ENCODE peak calls at places on chromosome 2, in five cellular contexts. C is body of pancreas, N is NB4, I is K562, P is A549. D is an unnamed sample.

GRCh38 chr2:173909846-173910245 is 55.3 kb downstream of the SP3 start:
- DNase-seq in C (no peak), P (no peak), I (no peak), N (no peak), D (no peak)

GRCh38 chr2:100703213-100703612 is 116.7 kb upstream of the NPAS2 start:
- DNase-seq in C (no peak), P (no peak), N (no peak), I (no peak), D (no peak)

GRCh38 chr2:100238471-100238870 is 83.8 kb downstream of the LONRF2 start:
- DNase-seq in I (no peak), P (no peak), C (no peak), N (no peak), D (no peak)

GRCh38 chr2:112962308-112963175 is 15.3 kb upstream of the IL36G start:
- DNase-seq in I (no peak), C (no peak), P (no peak), N (no peak), D (no peak)

GRCh38 chr2:147451131-147451530 is 393.7 kb upstream of the ACVR2A start:
- DNase-seq in C (no peak), P (no peak), N (no peak), I (no peak), D (no peak)

GRCh38 chr2:183034806-183035205 is 3.5 kb downstream of the NCKAP1 start:
- DNase-seq in N (no peak), I (no peak), P (no peak), C (no peak), D (no peak)

GRCh38 chr2:241410739-241411176 is 54.7 kb downstream of the FARP2 start:
- DNase-seq in P (no peak), N (no peak), C (peak; percentile 19), I (no peak), D (no peak)

GRCh38 chr2:105782123-105782522 is 37.4 kb downstream of the NCK2 start:
- DNase-seq in N (peak; percentile 59), C (no peak), P (no peak), I (no peak), D (no peak)

GRCh38 chr2:205763708-205764501 is 81.6 kb downstream of the NRP2 start:
- DNase-seq in C (peak; percentile 58), P (peak; percentile 35), N (peak; percentile 20), I (peak; percentile 69), D (peak; percentile 57)

GRCh38 chr2:120716641-120717585 is 18.8 kb upstream of the GLI2 start:
- DNase-seq in C (no peak), N (no peak), I (no peak), P (no peak), D (no peak)

GRCh38 chr2:238346539-238346938 is 26.2 kb downstream of the TRAF3IP1 start:
- DNase-seq in P (no peak), N (no peak), C (no peak), I (no peak), D (no peak)

GRCh38 chr2:71792926-71793761 is 339.8 kb downstream of the DYSF start:
- DNase-seq in N (no peak), P (no peak), I (no peak), C (no peak), D (no peak)

GRCh38 chr2:219538488-219539294 is 4.9 kb downstream of the CHPF start:
- DNase-seq in I (no peak), C (no peak), P (no peak), N (peak; percentile 41), D (no peak)

GRCh38 chr2:23293063-23293462 is 91.9 kb upstream of the KLHL29 start:
- DNase-seq in N (peak; percentile 37), I (no peak), P (no peak), C (peak; percentile 18), D (no peak)

GRCh38 chr2:70766357-70767093 is 1.5 kb downstream of the ADD2 start:
- DNase-seq in P (no peak), I (no peak), C (no peak), N (no peak), D (no peak)

GRCh38 chr2:28639836-28640235 is 111.8 kb upstream of the PPP1CB start:
- DNase-seq in N (no peak), I (no peak), P (no peak), C (peak; percentile 35), D (no peak)

GRCh38 chr2:207338610-207339009 is 172.9 kb upstream of the KLF7 start:
- DNase-seq in I (no peak), P (no peak), C (no peak), N (no peak), D (no peak)

GRCh38 chr2:219000569-219000960 is 7.3 kb upstream of the CRYBA2 start:
- DNase-seq in P (no peak), I (no peak), N (no peak), C (peak; percentile 73), D (no peak)

GRCh38 chr2:106039634-106040033 is 154.5 kb downstream of the UXS1 start:
- DNase-seq in N (no peak), P (no peak), I (no peak), C (no peak), D (no peak)

GRCh38 chr2:102186676-102187190 is at the start of gene IL1RL2:
- DNase-seq in N (no peak), I (no peak), C (no peak), P (no peak), D (no peak)

GRCh38 chr2:234488913-234489451 is 7.9 kb downstream of the ARL4C start:
- DNase-seq in C (no peak), N (no peak), P (no peak), I (no peak), D (no peak)

GRCh38 chr2:86035371-86035882 is 70.3 kb downstream of the POLR1A start:
- DNase-seq in I (no peak), C (no peak), N (no peak), P (no peak), D (no peak)

GRCh38 chr2:231133365-231134114 is 8.7 kb upstream of the HTR2B start:
- DNase-seq in P (no peak), N (peak; percentile 15), C (no peak), I (no peak), D (no peak)

GRCh38 chr2:226655871-226656270 is 143.7 kb downstream of the IRS1 start:
- DNase-seq in N (no peak), P (no peak), C (no peak), I (no peak), D (no peak)

GRCh38 chr2:10303634-10304378 is 1.1 kb downstream of the HPCAL1 start:
- DNase-seq in N (peak; percentile 81), I (peak; percentile 59), C (peak; percentile 50), P (no peak), D (peak; percentile 40)

GRCh38 chr2:10301946-10302478 is 692 bp upstream of the HPCAL1 start:
- DNase-seq in P (no peak), N (no peak), C (no peak), I (peak; percentile 52), D (no peak)

GRCh38 chr2:10303174-10303633 is 500 bp downstream of the HPCAL1 start:
- DNase-seq in N (no peak), I (no peak), P (no peak), C (no peak), D (peak; percentile 63)

GRCh38 chr2:10300997-10301945 is 1.4 kb upstream of the HPCAL1 start:
- DNase-seq in I (no peak), P (no peak), N (no peak), C (no peak), D (no peak)

GRCh38 chr2:10302479-10303173 is at the start of gene HPCAL1:
- DNase-seq in I (peak; percentile 95), P (peak; percentile 92), C (peak; percentile 91), N (peak; percentile 95), D (peak; percentile 90)
- TF ChIP-seq POLR2A in I (peak; percentile 36), P (peak; percentile 91), C (peak; percentile 67), N (peak; percentile 74), D (peak; percentile 31)

GRCh38 chr2:20145497-20146193 is 79.3 kb downstream of the SDC1 start:
- DNase-seq in C (no peak), I (peak; percentile 46), N (no peak), P (no peak), D (no peak)
- TF ChIP-seq POLR2A in C (no peak), I (no peak), N (no peak), P (no peak), D (no peak)

DNA sequence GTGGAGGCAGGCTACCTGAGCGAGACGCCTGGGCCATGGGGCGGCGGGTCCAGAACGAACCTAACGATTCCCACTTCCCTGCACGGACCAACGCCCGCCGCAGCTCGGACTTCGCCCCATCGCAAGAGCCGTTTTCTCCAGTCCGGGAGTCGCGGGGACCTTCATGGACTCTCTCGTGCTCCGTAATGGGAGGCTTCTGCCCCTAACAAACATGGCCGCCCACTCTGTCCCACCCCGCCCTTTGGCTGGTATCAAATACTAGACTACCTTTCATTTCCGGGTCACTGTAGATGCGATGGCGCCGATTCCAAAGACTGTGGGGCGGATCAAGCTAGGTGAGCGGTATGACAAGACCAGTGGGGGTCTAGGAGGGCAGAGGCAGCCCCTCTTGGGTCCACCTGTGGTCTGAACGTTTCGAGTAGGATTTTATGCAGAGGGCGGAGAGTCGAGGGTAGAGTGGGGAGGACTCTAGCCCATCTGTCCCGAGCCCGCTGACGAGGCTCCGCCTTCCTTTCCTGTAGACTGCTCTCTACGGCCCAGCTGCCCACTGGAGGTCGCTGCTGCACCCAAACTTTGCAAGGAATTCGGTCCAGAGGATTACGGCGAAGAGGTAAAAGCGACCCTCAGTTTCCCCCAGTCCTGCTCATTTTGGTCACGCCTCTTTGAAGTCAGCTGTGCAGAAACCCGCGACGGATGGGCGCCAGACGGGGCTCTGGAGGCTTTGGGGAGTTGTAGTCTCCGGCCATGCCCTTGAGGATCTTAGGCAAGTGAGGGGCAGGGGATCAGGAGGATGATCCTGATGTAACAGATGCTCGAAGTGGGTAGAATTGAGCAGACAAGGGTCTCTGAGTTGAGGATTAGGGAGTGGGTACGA is at the start of the genes CCDC142 and TTC31:
- DNase-seq in I (peak; percentile 90), C (peak; percentile 96), N (peak; percentile 98), P (peak; percentile 95), D (peak; percentile 96)
- TF ChIP-seq POLR2A in I (peak; percentile 91), C (peak; percentile 62), N (peak; percentile 55), P (peak; percentile 49), D (peak; percentile 80)

DNA sequence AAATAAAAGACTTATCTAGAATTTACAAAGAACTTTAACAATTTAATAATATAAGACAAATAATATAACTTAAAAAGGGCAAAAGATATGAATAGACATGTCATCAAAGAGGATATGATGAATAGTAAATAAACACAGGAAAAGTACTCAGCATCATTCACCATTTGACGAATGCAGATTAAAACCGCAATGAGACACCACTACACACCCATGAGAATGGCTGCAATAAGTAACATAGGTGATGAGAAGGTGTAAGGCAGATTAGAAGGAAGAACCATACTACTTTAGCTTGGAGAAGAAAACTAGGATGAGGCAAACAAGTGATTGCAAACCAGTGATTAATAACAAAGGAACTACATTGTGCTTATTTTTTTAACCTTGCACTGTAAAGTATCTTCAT is 152.0 kb downstream of the CYRIA start:
- DNase-seq in C (no peak), N (no peak), I (no peak), P (no peak), D (no peak)
- TF ChIP-seq POLR2A in C (no peak), N (no peak), I (no peak), P (no peak), D (no peak)

DNA sequence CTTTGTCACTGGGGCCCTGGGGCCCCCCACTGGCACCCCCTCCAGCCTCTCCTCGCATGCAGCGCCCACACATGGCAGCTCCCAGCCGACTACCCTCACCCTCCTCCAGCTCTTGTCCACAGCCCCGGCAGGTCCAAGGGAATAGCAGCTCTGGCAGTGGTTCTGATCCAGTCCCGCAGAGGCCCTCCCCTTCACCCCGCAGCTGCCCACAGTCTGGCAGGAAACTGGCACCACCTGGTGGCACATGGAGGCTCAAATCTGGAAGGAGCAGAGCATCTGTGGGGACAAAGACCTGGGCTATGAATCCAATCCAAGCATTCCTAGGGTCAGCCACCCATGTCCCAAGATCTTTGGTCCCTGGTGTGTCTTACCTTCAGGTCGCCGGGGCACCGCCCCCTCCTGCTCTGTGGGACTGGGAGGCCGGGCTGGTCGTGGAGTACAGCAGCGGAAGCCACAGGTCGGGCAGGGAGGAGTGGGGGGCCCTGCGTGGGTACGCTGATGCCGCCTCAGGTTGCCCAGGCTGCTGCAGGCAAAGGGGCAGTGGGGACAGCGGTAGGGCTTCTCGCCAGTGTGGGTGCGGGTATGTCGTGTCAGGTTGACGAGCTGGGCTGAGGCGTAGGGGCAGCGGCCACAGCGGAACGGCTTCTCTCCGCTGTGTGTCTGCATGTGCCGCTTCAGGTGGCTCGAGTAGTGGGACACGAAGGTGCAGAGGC is 2.3 kb downstream of the ZNF513 start:
- DNase-seq in N (no peak), P (peak; percentile 22), I (no peak), C (no peak), D (no peak)
- TF ChIP-seq POLR2A in N (no peak), P (no peak), I (peak; percentile 47), C (no peak), D (peak; percentile 22)

D was measured in erythroblast.